ENCODE peak calls at places on chromosome 12, in seven cellular contexts. C is HL-60, Y is HCT116, N is GM23338, K is A549, R is SK-N-SH, T is K562. A is an unnamed sample.

GRCh38 chr12:131218291-131219172 is 264.8 kb downstream of the ADGRD1 start:
- DNase-seq in C (no peak), K (no peak), T (no peak), R (no peak), N (peak), Y (no peak), A (no peak)

GRCh38 chr12:125528300-125528699 is 463.1 kb downstream of the AACS start:
- DNase-seq in Y (no peak), K (no peak), C (no peak), T (no peak), R (no peak), N (no peak), A (no peak)

GRCh38 chr12:58575281-58575680 is 345.0 kb downstream of the LRIG3 start:
- DNase-seq in N (no peak), Y (no peak), R (no peak), C (no peak), T (no peak), K (no peak), A (no peak)

GRCh38 chr12:51085757-51086156 is 2.4 kb upstream of the CSRNP2 start:
- DNase-seq in Y (no peak), R (no peak), T (no peak), C (no peak), K (no peak), N (no peak), A (no peak)

GRCh38 chr12:124254126-124254525 is 40.8 kb upstream of the RFLNA start:
- DNase-seq in K (no peak), N (no peak), T (no peak), R (no peak), C (no peak), Y (no peak), A (no peak)

GRCh38 chr12:96780330-96780729 is 126.7 kb upstream of the NEDD1 start:
- DNase-seq in K (no peak), C (no peak), T (no peak), N (no peak), Y (no peak), R (no peak), A (no peak)

GRCh38 chr12:34198924-34199323 is 176.6 kb downstream of the ALG10 start:
- DNase-seq in T (no peak), Y (no peak), N (no peak), K (no peak), C (no peak), R (no peak), A (no peak)

GRCh38 chr12:119491814-119492213 is 101.8 kb upstream of the TMEM233 start:
- DNase-seq in T (no peak), N (no peak), R (no peak), K (no peak), C (no peak), Y (no peak), A (no peak)

GRCh38 chr12:20213851-20214250 is 154.5 kb upstream of the PDE3A start:
- DNase-seq in C (no peak), K (no peak), R (no peak), N (no peak), Y (no peak), T (no peak), A (no peak)

GRCh38 chr12:126681676-126682075 is 1585.3 kb upstream of the TMEM132C start:
- DNase-seq in R (no peak), T (no peak), K (no peak), Y (no peak), N (peak), C (no peak), A (no peak)

GRCh38 chr12:98696036-98696646 is 51.1 kb downstream of the APAF1 start:
- DNase-seq in K (no peak), C (no peak), R (no peak), Y (no peak), N (peak), T (no peak), A (no peak)

GRCh38 chr12:18805516-18806248 is 67.8 kb downstream of the CAPZA3 start:
- DNase-seq in K (no peak), R (no peak), Y (no peak), C (no peak), N (peak), T (no peak), A (no peak)
- TF ChIP-seq REST in K (no peak), R (no peak), Y (no peak), C (no peak), N (no peak), T (no peak), A (no peak)

DNA sequence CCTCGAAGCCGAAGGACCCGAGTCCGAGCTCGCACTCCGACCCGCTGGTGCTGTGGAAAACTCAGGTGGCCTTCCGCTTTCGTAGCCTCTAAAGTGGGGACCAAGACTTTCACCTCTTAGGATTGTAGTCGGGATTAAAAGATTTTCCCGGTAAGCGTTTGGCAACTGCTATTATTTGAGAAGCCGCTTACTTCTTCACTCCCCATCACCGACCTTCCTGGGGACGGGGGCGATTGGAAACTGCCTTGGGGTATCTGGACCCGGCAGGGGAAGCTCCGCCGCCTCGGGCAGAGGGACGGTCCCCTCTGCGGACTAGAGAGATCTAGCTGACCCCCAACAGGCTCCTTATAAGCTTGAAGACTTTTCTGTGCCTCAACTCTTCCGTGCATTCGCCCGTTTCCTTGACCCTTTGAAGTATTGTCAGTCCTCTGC is 656 bp downstream of the TRAFD1 start:
- DNase-seq in N (peak), T (peak), C (no peak), Y (no peak), R (peak), K (no peak), A (no peak)
- TF ChIP-seq REST in N (no peak), T (no peak), C (no peak), Y (no peak), R (no peak), K (no peak), A (no peak)

GRCh38 chr12:1851126-1851791 is 30.9 kb downstream of the LRTM2 start:
- DNase-seq in Y (no peak), C (no peak), K (no peak), T (no peak), N (no peak), R (no peak), A (no peak)
- TF ChIP-seq REST in Y (no peak), C (no peak), K (no peak), T (no peak), N (no peak), R (no peak), A (no peak)

GRCh38 chr12:6563448-6564050 is 4.5 kb downstream of the NOP2 start:
- DNase-seq in N (peak), R (peak), K (peak), C (no peak), Y (no peak), T (peak), A (no peak)
- TF ChIP-seq REST in N (no peak), R (no peak), K (no peak), C (no peak), Y (no peak), T (no peak), A (no peak)

DNA sequence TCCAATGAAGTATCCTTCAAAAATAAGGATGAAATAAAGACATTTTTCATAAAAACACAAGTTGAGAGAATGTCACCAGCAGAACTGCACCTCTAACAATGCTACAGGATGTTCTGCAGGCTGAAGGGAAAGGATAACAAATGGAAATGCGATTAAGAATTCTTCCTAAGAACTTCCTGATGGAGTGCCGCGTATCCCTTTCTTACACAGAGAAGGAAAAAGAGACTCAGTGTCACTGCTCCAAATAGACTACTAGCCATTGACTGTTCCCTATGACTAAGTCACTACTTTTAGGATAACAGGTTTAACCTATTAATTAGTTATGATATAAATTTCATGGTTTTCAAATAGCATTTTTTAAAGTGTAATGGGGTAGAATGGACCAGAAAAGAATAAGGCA is 3.2 kb downstream of the ANO2 start:
- DNase-seq in R (no peak), K (no peak), Y (no peak), C (no peak), T (no peak), N (no peak), A (no peak)
- TF ChIP-seq REST in R (no peak), K (no peak), Y (no peak), C (no peak), T (no peak), N (no peak), A (no peak)

DNA sequence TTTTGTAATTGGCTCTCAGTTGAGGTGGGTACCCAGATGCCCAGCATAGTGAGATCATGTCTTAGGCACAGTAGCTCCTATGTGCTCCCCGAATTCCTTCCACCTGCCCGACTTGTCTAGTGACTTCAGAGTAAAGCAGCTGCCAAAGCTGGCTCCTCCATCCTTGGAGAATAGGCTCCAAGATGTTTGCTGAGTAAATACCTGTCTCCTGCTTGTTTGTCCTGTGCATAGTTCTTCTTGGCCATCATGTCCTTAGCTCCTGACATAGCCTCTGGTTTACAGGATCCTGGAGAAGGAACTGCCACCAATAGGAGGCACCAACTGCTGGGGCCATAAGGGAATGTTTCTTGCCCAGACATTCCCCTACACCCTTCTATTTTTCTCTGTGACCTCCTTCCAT is 52.6 kb upstream of the CISTR start:
- DNase-seq in T (no peak), K (no peak), N (no peak), Y (no peak), C (no peak), R (no peak), A (no peak)
- TF ChIP-seq REST in T (no peak), K (no peak), N (no peak), Y (no peak), C (no peak), R (no peak), A (no peak)

DNA sequence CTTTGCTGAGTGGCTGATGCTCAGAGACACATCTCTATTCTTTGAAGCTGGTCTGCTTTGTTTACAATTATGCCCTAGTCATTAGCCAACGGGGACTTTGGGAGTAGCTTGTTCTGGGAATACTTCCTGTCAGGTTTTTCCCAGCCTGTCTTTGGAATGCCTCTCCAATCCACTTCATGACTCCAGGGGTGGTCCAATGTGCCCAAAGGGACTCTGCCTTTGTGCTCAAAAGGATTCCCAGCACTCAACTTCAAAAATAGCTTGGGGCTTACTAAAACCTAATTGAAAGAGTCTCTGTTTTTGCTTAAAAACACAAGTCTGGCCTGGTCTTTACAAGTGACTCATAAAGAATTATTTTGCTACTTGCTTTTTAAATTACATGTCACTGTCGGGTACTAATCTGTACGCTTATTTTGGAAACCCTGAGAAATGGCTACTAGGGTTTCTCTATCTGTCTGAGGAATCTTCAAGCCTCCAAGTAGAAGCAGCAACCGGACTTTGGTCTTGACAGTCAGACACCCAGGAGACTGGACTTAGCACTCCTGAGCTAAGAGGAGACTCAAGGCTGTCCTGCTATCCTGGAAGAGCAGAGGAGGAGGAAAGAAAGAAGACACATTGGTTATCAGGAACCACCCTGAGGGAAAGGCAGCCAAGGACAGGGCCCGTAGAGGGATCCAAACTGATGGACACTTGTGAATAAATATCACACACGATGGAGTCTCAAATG is 20.7 kb downstream of the PHLDA1 start:
- DNase-seq in Y (no peak), N (peak), T (no peak), C (no peak), K (no peak), R (no peak), A (no peak)
- TF ChIP-seq REST in Y (no peak), N (no peak), T (no peak), C (no peak), K (no peak), R (no peak), A (no peak)

GRCh38 chr12:76798864-76799263 is 34.9 kb downstream of the ZDHHC17 start:
- DNase-seq in Y (no peak), N (no peak), R (no peak), K (no peak), T (no peak), C (no peak), A (no peak)

GRCh38 chr12:76802060-76802459 is 38.1 kb downstream of the ZDHHC17 start:
- DNase-seq in N (no peak), T (no peak), R (no peak), Y (no peak), K (no peak), C (no peak), A (no peak)

GRCh38 chr12:76804435-76804976 is 40.6 kb downstream of the ZDHHC17 start:
- DNase-seq in N (no peak), T (peak), R (no peak), K (no peak), Y (no peak), C (no peak), A (no peak)

GRCh38 chr12:76799362-76799761 is 35.4 kb downstream of the ZDHHC17 start:
- DNase-seq in K (no peak), C (no peak), R (no peak), N (no peak), T (no peak), Y (no peak), A (no peak)
- TF ChIP-seq REST in K (no peak), C (no peak), R (no peak), N (no peak), T (no peak), Y (no peak), A (no peak)

DNA sequence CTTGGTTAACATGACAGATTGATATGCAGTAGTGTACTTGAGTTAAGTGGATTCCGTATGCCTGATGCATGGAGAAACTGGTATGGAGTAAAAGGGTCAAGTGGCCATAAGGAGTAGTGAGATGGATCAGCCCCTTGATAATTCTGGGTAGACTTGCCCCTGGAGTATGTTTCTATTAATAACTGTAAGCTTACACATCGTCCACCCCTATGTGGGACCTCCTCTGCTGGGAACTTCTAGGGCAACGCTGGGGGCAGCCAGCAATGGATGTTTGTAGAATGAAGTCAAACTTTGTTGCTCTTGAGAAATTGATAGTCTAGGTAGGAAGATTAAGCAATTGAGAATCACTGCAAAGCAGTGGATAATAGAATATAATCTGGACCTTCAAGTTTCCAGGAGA is 3.5 kb downstream of the C12orf75 start:
- DNase-seq in T (no peak), C (no peak), N (no peak), Y (no peak), K (no peak), R (no peak), A (no peak)
- TF ChIP-seq REST in T (no peak), C (no peak), N (no peak), Y (no peak), K (no peak), R (no peak), A (no peak)